ENCODE peak calls at places on chromosomes 4 and X, in eight cellular contexts. Y is MCF 10A; A is neural crest cell; N is hippocampal formation; E is CMK; L is left cardiac atrium; P is NCI-H748 treated with DMSO at 0.1 percent for 48 hours; V is activated T-cell treated with anti-CD3 and anti-CD28 coated beads, Interleukin-2, amount 50 U/mL, for 72 hours. Q is an unnamed sample.

GRCh38 chr4:55121246-55121645 is 4.1 kb downstream of the KDR start:
- DNase-seq in Y (no peak), P (no peak), L (no peak), N (no peak), A (no peak), V (no peak), E (no peak), Q (no peak)

GRCh38 chr4:15955670-15956069 is 7.3 kb downstream of the FGFBP2 start:
- DNase-seq in E (no peak), V (no peak), A (no peak), Y (peak; percentile 46), N (no peak), P (no peak), L (no peak), Q (no peak)

GRCh38 chrX:151899622-151900021 is 13.1 kb upstream of the MAGEA4 start:
- DNase-seq in V (no peak), P (no peak), A (no peak), L (no peak), N (no peak), Y (no peak), E (no peak), Q (no peak)

GRCh38 chrX:120680090-120680489 is 50.2 kb upstream of the C1GALT1C1 start:
- DNase-seq in P (no peak), N (no peak), L (no peak), E (no peak), A (no peak), Y (no peak), V (no peak), Q (no peak)

GRCh38 chrX:74242050-74242449 is 61.9 kb upstream of the ZCCHC13 start:
- DNase-seq in V (no peak), L (no peak), A (no peak), Y (no peak), P (no peak), E (no peak), N (no peak), Q (no peak)

GRCh38 chr4:7155611-7156071 is 36.7 kb upstream of the SORCS2 start:
- DNase-seq in Y (peak; percentile 18), N (no peak), A (no peak), E (no peak), V (no peak), P (no peak), L (no peak), Q (no peak)

GRCh38 chr4:169132561-169133305 is 122.7 kb upstream of the CBR4 start:
- DNase-seq in Y (no peak), N (no peak), P (no peak), L (no peak), E (no peak), A (no peak), V (no peak), Q (no peak)

GRCh38 chr4:165634766-165635165 is 238.3 kb upstream of the TLL1 start:
- DNase-seq in L (no peak), A (no peak), E (no peak), V (no peak), Y (no peak), P (no peak), N (no peak), Q (no peak)

GRCh38 chr4:102174800-102175199 is 170.5 kb downstream of the SLC39A8 start:
- DNase-seq in Y (peak; percentile 38), L (no peak), V (no peak), N (no peak), A (no peak), E (no peak), P (no peak), Q (no peak)

GRCh38 chr4:62709618-62710252 is 1509.6 kb downstream of the ADGRL3 start:
- DNase-seq in L (no peak), P (peak; percentile 30), N (no peak), E (peak; percentile 24), Y (peak; percentile 62), V (no peak), A (peak; percentile 2), Q (peak; percentile 12)

GRCh38 chr4:107701565-107701964 is 18.5 kb downstream of the PAPSS1 start:
- DNase-seq in Y (no peak), A (no peak), E (no peak), N (no peak), L (no peak), V (no peak), P (no peak), Q (no peak)

GRCh38 chrX:46554942-46555341 is 9.7 kb upstream of the ZNF674 start:
- DNase-seq in L (no peak), Y (no peak), N (no peak), A (no peak), E (no peak), P (no peak), V (no peak), Q (no peak)

GRCh38 chrX:24466025-24466424 is 939 bp downstream of the PDK3 start:
- DNase-seq in N (no peak), V (no peak), L (no peak), E (no peak), A (no peak), Y (no peak), P (no peak), Q (no peak)

GRCh38 chrX:132488819-132489255 is at the start of gene MBNL3:
- DNase-seq in A (no peak), E (no peak), Y (peak; percentile 64), N (peak; percentile 50), P (peak; percentile 45), L (peak; percentile 45), V (peak; percentile 58), Q (peak; percentile 45)

GRCh38 chrX:132737743-132738142 is 220.7 kb downstream of the HS6ST2 start:
- DNase-seq in N (no peak), Y (peak; percentile 91), V (peak; percentile 45), E (no peak), P (no peak), L (no peak), A (no peak), Q (no peak)

GRCh38 chr4:151417164-151417571 is 8.2 kb downstream of the FHIP1A start:
- DNase-seq in E (no peak), P (no peak), L (no peak), N (no peak), V (no peak), Y (peak; percentile 81), A (no peak), Q (no peak)

GRCh38 chr4:109462802-109463201 is 29.2 kb downstream of the SEC24B start:
- DNase-seq in V (no peak), E (no peak), Y (peak; percentile 49), L (no peak), A (no peak), N (no peak), P (no peak), Q (no peak)

GRCh38 chr4:138749303-138749702 is 266.3 kb upstream of the NOCT start:
- DNase-seq in V (no peak), P (no peak), N (no peak), Y (peak; percentile 58), A (no peak), L (no peak), E (no peak), Q (no peak)

GRCh38 chrX:71621644-71622346 is 3.5 kb upstream of the CXCR3 start:
- DNase-seq in E (no peak), Y (no peak), A (no peak), N (no peak), P (no peak), L (no peak), V (no peak), Q (no peak)

GRCh38 chrX:37825225-37825842 is 22.0 kb downstream of the DYNLT3 start:
- DNase-seq in A (peak; percentile 21), L (peak; percentile 35), P (no peak), N (no peak), Y (peak; percentile 59), E (no peak), V (peak; percentile 50), Q (peak; percentile 28)

GRCh38 chr4:3302164-3302785 is 9.5 kb downstream of the RGS12 start:
- DNase-seq in L (peak; percentile 54), V (peak; percentile 82), E (no peak), A (no peak), N (no peak), P (no peak), Y (no peak), Q (no peak)

GRCh38 chr4:48706741-48707140 is 73.3 kb downstream of the FRYL start:
- DNase-seq in L (no peak), V (no peak), A (no peak), N (no peak), Y (no peak), E (no peak), P (no peak), Q (no peak)

GRCh38 chr4:32697281-32697814 is 1977.2 kb downstream of the PCDH7 start:
- DNase-seq in L (no peak), V (no peak), N (no peak), A (no peak), E (no peak), Y (peak; percentile 4), P (no peak), Q (no peak)

GRCh38 chrX:51697397-51697796 is 12.9 kb upstream of the CENPVL1 start:
- DNase-seq in V (no peak), E (no peak), A (no peak), P (no peak), L (no peak), Y (no peak), N (no peak), Q (no peak)

GRCh38 chrX:96590403-96590802 is 94.2 kb upstream of the DIAPH2 start:
- DNase-seq in E (no peak), L (no peak), N (no peak), V (no peak), A (no peak), Y (no peak), P (no peak), Q (no peak)

GRCh38 chr4:151992301-151992700 is 231.5 kb upstream of the GATB start:
- DNase-seq in Y (no peak), E (no peak), V (no peak), A (no peak), L (no peak), P (no peak), N (no peak), Q (no peak)

GRCh38 chrX:45381841-45382240 is 181.2 kb upstream of the DIPK2B start:
- DNase-seq in P (no peak), L (no peak), Y (no peak), N (no peak), E (no peak), A (no peak), V (no peak), Q (no peak)

GRCh38 chrX:40933132-40934078 is 151.8 kb upstream of the USP9X start:
- DNase-seq in E (peak; percentile 67), N (no peak), P (no peak), V (peak; percentile 26), A (no peak), L (no peak), Y (no peak), Q (no peak)

GRCh38 chr4:165810726-165811125 is 62.3 kb upstream of the TLL1 start:
- DNase-seq in E (no peak), V (no peak), L (no peak), Y (no peak), A (no peak), P (no peak), N (no peak), Q (no peak)

GRCh38 chr4:25299476-25300203 is 12.9 kb upstream of the ZCCHC4 start:
- DNase-seq in P (peak; percentile 13), E (no peak), N (no peak), A (no peak), V (no peak), L (no peak), Y (no peak), Q (no peak)

GRCh38 chr4:25792200-25792791 is 70.5 kb downstream of the SEL1L3 start:
- DNase-seq in Y (peak; percentile 75), A (peak; percentile 20), V (peak; percentile 15), N (no peak), P (peak; percentile 2), E (no peak), L (no peak), Q (peak; percentile 58)

GRCh38 chrX:40402771-40403533 is 177.8 kb upstream of the ATP6AP2 start:
- DNase-seq in P (no peak), V (peak; percentile 7), N (no peak), E (no peak), A (no peak), Y (peak; percentile 29), L (peak; percentile 25), Q (no peak)

GRCh38 chr4:65401083-65401482 is 269.2 kb downstream of the EPHA5 start:
- DNase-seq in N (no peak), E (no peak), V (no peak), Y (no peak), A (no peak), L (no peak), P (no peak), Q (no peak)

GRCh38 chr4:74057588-74057987 is 19.1 kb upstream of the CXCL3 start:
- DNase-seq in E (no peak), P (no peak), Y (no peak), V (no peak), L (no peak), A (no peak), N (no peak), Q (no peak)

Q was measured in endothelial cell.